ENCODE peak calls at places on chromosomes 2 and 18, in four cellular contexts. I is heart left ventricle, Y is suprapubic skin, H is GM12892. S is an unnamed sample.

GRCh38 chr2:53033416-53033815 is 734.2 kb upstream of the CHAC2 start:
- DNase-seq in H (no peak), I (no peak), Y (no peak), S (peak; percentile 9)

GRCh38 chr2:23624378-23624777 is 239.4 kb downstream of the KLHL29 start:
- DNase-seq in H (no peak), Y (no peak), I (no peak), S (peak; percentile 35)

GRCh38 chr18:8869696-8870095 is 164.3 kb downstream of the MTCL1 start:
- DNase-seq in H (no peak), I (no peak), Y (no peak), S (no peak)

GRCh38 chr2:32678825-32679224 is 51.0 kb downstream of the TTC27 start:
- DNase-seq in H (no peak), Y (no peak), I (no peak), S (peak; percentile 7)

GRCh38 chr2:72040629-72041403 is 106.8 kb downstream of the CYP26B1 start:
- DNase-seq in I (no peak), H (no peak), Y (no peak), S (no peak)

GRCh38 chr2:160288324-160288723 is 88.3 kb upstream of the ITGB6 start:
- DNase-seq in Y (no peak), H (no peak), I (no peak), S (no peak)

GRCh38 chr18:56393870-56394269 is 244.5 kb downstream of the TXNL1 start:
- DNase-seq in H (no peak), Y (no peak), I (no peak), S (no peak)

GRCh38 chr18:45386256-45386655 is 229.0 kb upstream of the SLC14A2 start:
- DNase-seq in Y (no peak), I (no peak), H (no peak), S (no peak)

GRCh38 chr18:31233550-31234306 is 71.1 kb upstream of the DSC1 start:
- DNase-seq in H (no peak), I (no peak), Y (no peak), S (no peak)

GRCh38 chr18:2846241-2846637 is 567 bp upstream of the EMILIN2 start:
- DNase-seq in I (no peak), Y (no peak), H (peak; percentile 24), S (peak; percentile 49)

GRCh38 chr2:25899404-25899925 is 21.2 kb upstream of the ASXL2 start:
- DNase-seq in H (no peak), I (no peak), Y (no peak), S (no peak)

GRCh38 chr18:47799376-47799775 is 131.1 kb downstream of the SMAD2 start:
- DNase-seq in H (no peak), Y (no peak), I (no peak), S (no peak)

GRCh38 chr2:189254268-189254883 is 74.8 kb upstream of the COL5A2 start:
- DNase-seq in Y (peak; percentile 84), I (peak; percentile 10), H (no peak), S (no peak)

GRCh38 chr2:236712304-236712703 is 142.7 kb downstream of the ACKR3 start:
- DNase-seq in H (no peak), I (no peak), Y (no peak), S (no peak)

GRCh38 chr2:99651930-99652670 is 162.3 kb upstream of the REV1 start:
- DNase-seq in H (no peak), I (no peak), Y (no peak), S (peak; percentile 73)

GRCh38 chr2:218405365-218406208 is 5.9 kb downstream of the CTDSP1 start:
- DNase-seq in Y (peak; percentile 75), H (no peak), I (no peak), S (no peak)

GRCh38 chr2:53129851-53130250 is 637.8 kb upstream of the CHAC2 start:
- DNase-seq in I (no peak), Y (no peak), H (no peak), S (no peak)

GRCh38 chr2:220148849-220149248 is 521.4 kb downstream of the SLC4A3 start:
- DNase-seq in I (no peak), Y (no peak), H (no peak), S (no peak)

GRCh38 chr2:17729880-17730279 is 23.7 kb downstream of the SMC6 start:
- DNase-seq in Y (no peak), H (no peak), I (no peak), S (no peak)

GRCh38 chr2:108417254-108417653 is 31.8 kb upstream of the GCC2 start:
- DNase-seq in I (peak; percentile 5), Y (no peak), H (no peak), S (no peak)

GRCh38 chr2:9001229-9001628 is 2.3 kb downstream of the MBOAT2 start:
- DNase-seq in Y (no peak), H (no peak), I (no peak), S (no peak)

GRCh38 chr2:43174368-43175186 is 51.8 kb downstream of the ZFP36L2 start:
- DNase-seq in H (peak; percentile 66), Y (no peak), I (peak; percentile 68), S (no peak)

GRCh38 chr18:74288730-74289129 is 3.0 kb downstream of the CYB5A start:
- DNase-seq in I (no peak), Y (no peak), H (no peak), S (no peak)

GRCh38 chr2:151973901-151974199 is 125.0 kb downstream of the CACNB4 start:
- DNase-seq in H (no peak), Y (no peak), I (no peak), S (no peak)

DNA sequence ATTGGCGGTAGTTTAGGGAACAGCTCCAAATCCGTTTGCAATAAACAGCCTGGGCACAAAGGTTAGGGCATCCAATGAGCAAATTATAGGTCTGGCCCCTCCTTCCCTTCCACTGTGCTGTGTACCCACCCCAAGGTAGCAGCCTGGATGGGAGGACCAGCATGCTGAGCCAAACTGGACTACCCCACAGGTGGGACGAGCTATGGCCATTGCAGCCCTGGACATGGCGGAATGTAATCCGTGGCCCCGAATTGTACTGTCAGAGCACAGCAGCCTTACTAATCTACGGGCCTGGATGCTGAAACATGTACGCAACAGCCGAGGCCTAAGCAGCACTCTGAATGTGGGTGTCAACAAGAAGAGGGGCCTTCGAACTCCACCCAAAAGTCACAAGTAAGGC is 6.7 kb downstream of the AGBL5 start:
- DNase-seq in H (no peak), I (no peak), Y (no peak), S (no peak)
- TF ChIP-seq POLR2A in H (no peak), I (no peak), Y (no peak), S (no peak)

GRCh38 chr18:77132369-77133050 is at the start of gene MBP:
- DNase-seq in Y (peak; percentile 85), H (peak; percentile 76), I (peak; percentile 59), S (no peak)
- TF ChIP-seq POLR2A in Y (peak; percentile 34), H (peak; percentile 72), I (peak; percentile 59), S (no peak)

DNA sequence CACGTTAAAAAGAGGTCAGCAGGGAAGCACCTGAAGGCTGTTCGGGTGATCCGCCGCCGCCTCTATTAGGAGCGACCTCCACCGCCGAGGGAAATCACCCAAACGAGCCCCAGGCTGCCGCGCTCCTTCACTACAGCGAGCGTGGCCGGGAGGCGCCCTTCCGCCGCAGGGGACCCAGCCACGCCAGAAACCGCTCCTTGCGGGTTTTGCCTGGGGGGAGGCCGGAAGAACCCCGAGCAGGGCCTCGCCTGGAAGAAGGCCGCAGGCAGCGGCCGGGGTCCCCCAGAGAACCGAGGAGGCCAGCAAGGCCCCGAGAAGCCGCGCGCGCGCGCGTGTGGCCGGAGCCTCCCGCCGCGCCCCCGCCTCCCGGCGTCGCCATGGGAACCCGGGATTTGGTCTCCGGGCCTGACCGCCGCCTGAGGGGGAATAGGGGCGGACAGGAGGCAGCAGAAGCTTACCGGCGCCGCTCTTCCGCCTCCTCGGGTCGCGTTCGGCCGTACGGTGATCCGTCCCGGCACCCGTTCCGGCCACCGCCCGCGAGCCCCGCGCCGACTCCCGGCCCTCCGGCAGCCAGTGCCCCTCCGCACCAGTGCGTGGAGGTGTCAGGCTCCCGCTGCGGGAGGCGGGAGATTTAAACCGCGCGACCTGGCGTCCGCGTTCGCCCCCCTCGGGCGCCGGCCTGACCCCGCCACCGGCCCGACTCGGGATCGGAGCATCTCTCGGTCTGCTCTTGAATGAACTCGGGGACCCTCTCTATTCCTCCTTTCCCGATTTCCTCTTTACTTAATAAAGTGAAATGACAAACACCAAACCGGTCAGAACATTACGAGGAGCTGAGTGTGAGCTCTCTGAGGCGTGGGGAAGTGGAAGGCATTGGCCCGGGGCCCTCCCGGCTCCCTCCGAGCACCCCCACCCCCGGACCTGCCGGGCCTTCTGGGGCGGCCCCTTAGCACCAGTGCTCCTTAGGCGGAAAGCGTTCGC is at the start of gene ICA1L:
- DNase-seq in Y (peak; percentile 73), I (peak; percentile 72), H (peak; percentile 45), S (peak; percentile 72)
- TF ChIP-seq POLR2A in Y (no peak), I (no peak), H (peak; percentile 39), S (peak; percentile 23)

GRCh38 chr2:167297292-167297691 is 409.0 kb downstream of the XIRP2 start:
- DNase-seq in I (no peak), H (no peak), Y (no peak), S (no peak)
- TF ChIP-seq POLR2A in I (no peak), H (no peak), Y (no peak), S (no peak)

GRCh38 chr18:778194-779007 is 33.6 kb downstream of the YES1 start:
- DNase-seq in H (no peak), Y (no peak), I (no peak), S (no peak)
- TF ChIP-seq POLR2A in H (no peak), Y (no peak), I (no peak), S (no peak)

GRCh38 chr2:237878321-237879057 is 19.1 kb downstream of the RAMP1 start:
- DNase-seq in H (no peak), I (no peak), Y (no peak), S (no peak)
- TF ChIP-seq POLR2A in H (no peak), I (no peak), Y (no peak), S (no peak)

GRCh38 chr2:169585673-169586072 is 1.5 kb downstream of the PPIG start:
- DNase-seq in I (no peak), Y (no peak), H (no peak), S (no peak)

GRCh38 chr2:169579044-169579443 is 5.1 kb upstream of the PPIG start:
- DNase-seq in H (no peak), Y (no peak), I (no peak), S (no peak)

GRCh38 chr2:169583494-169583893 is 657 bp upstream of the PPIG start:
- DNase-seq in I (no peak), Y (no peak), H (no peak), S (no peak)

DNA sequence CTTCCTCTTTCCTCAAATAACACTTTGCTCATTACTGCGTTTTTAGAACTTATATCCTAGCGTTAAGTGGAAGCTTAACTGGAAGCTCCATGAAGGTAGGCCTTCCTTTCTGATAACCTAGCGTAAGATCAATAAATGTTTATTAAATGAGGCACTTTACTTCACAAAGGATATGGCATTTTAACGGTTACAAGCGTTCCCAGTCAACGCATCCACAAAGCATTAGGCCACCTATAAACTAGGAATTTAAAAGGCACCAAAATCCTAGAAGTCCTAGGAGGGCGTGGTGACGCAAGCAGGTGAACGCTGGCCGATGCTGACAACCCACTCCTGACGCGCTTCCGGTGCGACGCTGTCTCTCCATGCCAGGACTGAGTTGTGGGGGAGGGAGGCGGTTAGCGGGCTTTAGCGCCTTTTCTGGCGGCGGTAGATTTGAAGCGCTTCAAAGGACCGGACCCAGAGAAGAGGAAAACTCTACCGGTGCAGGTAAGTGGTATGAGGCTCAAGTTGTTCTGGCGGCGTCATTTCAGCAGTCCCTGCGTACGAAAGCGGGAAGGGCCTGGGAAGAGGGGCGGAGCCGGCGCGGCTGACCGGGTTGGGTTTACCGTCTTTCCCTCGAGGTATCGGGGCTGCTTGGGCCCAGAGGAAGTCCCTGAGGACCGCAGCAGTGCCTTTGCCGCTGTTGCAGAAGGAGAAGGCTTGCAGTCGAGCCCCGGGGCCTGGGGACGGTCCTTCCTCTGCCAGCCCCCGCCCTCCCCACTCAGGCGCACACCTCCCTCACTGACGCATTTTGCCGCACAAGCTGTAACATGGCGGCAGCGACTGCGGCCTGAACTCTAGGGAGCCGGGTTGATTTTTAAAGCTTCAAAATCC is at the start of gene PPIG:
- DNase-seq in I (peak; percentile 90), Y (peak; percentile 93), H (peak; percentile 75), S (peak; percentile 85)
- TF ChIP-seq POLR2A in I (no peak), Y (peak; percentile 25), H (peak; percentile 88), S (peak; percentile 55)

GRCh38 chr2:164009801-164010337 is 274.1 kb upstream of the FIGN start:
- DNase-seq in H (no peak), I (no peak), Y (no peak), S (no peak)
- TF ChIP-seq POLR2A in H (no peak), I (no peak), Y (no peak), S (no peak)

S was measured in H54.